ENCODE peak calls at places on chromosomes 12 and 14, in nine cellular contexts. B is HFF-Myc, V is HL-60, P is progenitor cell of endocrine pancreas, Y is A549, M is GM10248, R is BJ, E is fibroblast of mammary gland, N is lower lobe of right lung. U is an unnamed sample.
A peak's percentile ranks its signal among the peaks of the same experiment; 100 is the strongest.

GRCh38 chr14:30194769-30195168 is 267.1 kb upstream of the PRKD1 start:
- DNase-seq in E (peak; percentile 90), P (no peak), B (peak; percentile 37), V (no peak), Y (no peak), R (peak; percentile 80), M (no peak), N (no peak), U (peak; percentile 81)

GRCh38 chr14:75514673-75515630 is 7.3 kb upstream of the BATF start:
- DNase-seq in P (no peak), R (no peak), M (peak; percentile 60), V (no peak), N (peak; percentile 64), B (no peak), E (peak; percentile 24), Y (no peak), U (no peak)

GRCh38 chr12:53428741-53429140 is 5.1 kb downstream of the AMHR2 start:
- DNase-seq in P (no peak), R (no peak), N (no peak), B (no peak), V (no peak), Y (no peak), M (no peak), E (no peak), U (no peak)

GRCh38 chr12:86264451-86265328 is 8.5 kb upstream of the MGAT4C start:
- DNase-seq in R (no peak), Y (no peak), P (peak; percentile 26), B (no peak), E (no peak), N (peak; percentile 77), M (no peak), V (no peak), U (no peak)

GRCh38 chr12:89163918-89164317 is 188.4 kb downstream of the DUSP6 start:
- DNase-seq in V (no peak), B (no peak), R (no peak), E (no peak), M (no peak), N (no peak), P (no peak), Y (no peak), U (no peak)

GRCh38 chr12:58364389-58365086 is 423.2 kb downstream of the ATP23 start:
- DNase-seq in P (no peak), E (peak; percentile 99), R (peak; percentile 98), V (no peak), M (no peak), B (peak; percentile 94), N (no peak), Y (peak; percentile 25), U (peak; percentile 98)

GRCh38 chr12:132955094-132955932 is 793 bp downstream of the ZNF605 start:
- DNase-seq in Y (peak; percentile 21), P (no peak), V (peak; percentile 16), N (no peak), B (peak; percentile 14), E (peak; percentile 79), R (no peak), M (peak; percentile 52), U (peak; percentile 25)

GRCh38 chr12:69415471-69416275 is 54.5 kb upstream of the FRS2 start:
- DNase-seq in B (peak; percentile 94), N (no peak), E (peak; percentile 95), R (peak; percentile 81), V (no peak), M (peak; percentile 22), P (peak; percentile 23), Y (peak; percentile 40), U (peak; percentile 87)

GRCh38 chr14:36452850-36453249 is 67.2 kb downstream of the NKX2-1 start:
- DNase-seq in E (no peak), N (no peak), V (no peak), Y (no peak), M (no peak), P (no peak), B (no peak), R (no peak), U (no peak)

GRCh38 chr12:55957106-55957859 is 8.6 kb downstream of the PMEL start:
- DNase-seq in Y (no peak), V (no peak), M (no peak), P (no peak), E (no peak), B (no peak), R (no peak), N (no peak), U (no peak)

GRCh38 chr12:100672075-100672592 is 98.7 kb downstream of the GAS2L3 start:
- DNase-seq in E (peak; percentile 12), N (peak; percentile 50), M (peak; percentile 45), R (no peak), B (no peak), Y (peak; percentile 21), P (no peak), V (peak; percentile 6), U (no peak)
- TF ChIP-seq CTCF in E (peak; percentile 64), N (peak; percentile 52), M (peak; percentile 60), R (peak; percentile 61), B (peak; percentile 77), Y (peak; percentile 41), P (peak; percentile 46), V (peak; percentile 45), U (peak; percentile 65)

GRCh38 chr12:68111995-68112394 is 47.5 kb downstream of the IFNG start:
- DNase-seq in B (no peak), Y (no peak), R (no peak), M (no peak), P (no peak), E (no peak), V (no peak), N (no peak), U (no peak)

GRCh38 chr12:68118096-68118755 is 41.3 kb downstream of the IFNG start:
- DNase-seq in P (no peak), Y (no peak), B (no peak), V (no peak), R (no peak), M (no peak), E (no peak), N (no peak), U (no peak)

GRCh38 chr12:68109444-68110217 is 49.9 kb downstream of the IFNG start:
- DNase-seq in R (no peak), E (no peak), P (no peak), N (no peak), B (no peak), M (no peak), V (no peak), Y (no peak), U (no peak)

GRCh38 chr12:68109001-68109400 is 50.5 kb downstream of the IFNG start:
- DNase-seq in E (no peak), Y (no peak), M (no peak), B (no peak), R (no peak), P (no peak), V (no peak), N (no peak), U (no peak)

DNA sequence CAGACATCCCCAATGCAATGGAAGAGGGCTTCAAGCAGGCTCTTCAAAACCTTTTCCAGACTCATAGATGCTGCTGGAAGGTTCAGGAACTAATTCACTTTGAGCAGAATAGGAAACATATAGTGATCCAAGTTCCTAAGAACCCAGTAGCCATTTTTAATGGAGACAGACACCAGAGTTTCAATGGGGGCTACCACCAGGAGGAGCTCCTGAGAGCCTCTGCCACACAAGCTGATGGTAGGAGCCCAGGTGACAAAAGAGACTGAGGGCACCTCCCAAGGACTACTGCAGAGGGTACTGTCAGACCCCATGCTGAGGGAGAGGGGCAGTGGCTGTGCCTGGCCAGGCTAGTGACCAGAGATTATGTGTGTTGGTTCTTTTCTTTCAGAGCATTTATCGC is 45.9 kb downstream of the IFNG start:
- DNase-seq in V (no peak), N (no peak), R (no peak), P (no peak), B (no peak), E (no peak), Y (no peak), M (peak; percentile 12), U (no peak)
- TF ChIP-seq CTCF in V (no peak), N (peak; percentile 18), R (peak; percentile 18), P (peak; percentile 19), B (peak; percentile 44), E (peak; percentile 32), Y (no peak), M (peak; percentile 35), U (peak; percentile 19)

DNA sequence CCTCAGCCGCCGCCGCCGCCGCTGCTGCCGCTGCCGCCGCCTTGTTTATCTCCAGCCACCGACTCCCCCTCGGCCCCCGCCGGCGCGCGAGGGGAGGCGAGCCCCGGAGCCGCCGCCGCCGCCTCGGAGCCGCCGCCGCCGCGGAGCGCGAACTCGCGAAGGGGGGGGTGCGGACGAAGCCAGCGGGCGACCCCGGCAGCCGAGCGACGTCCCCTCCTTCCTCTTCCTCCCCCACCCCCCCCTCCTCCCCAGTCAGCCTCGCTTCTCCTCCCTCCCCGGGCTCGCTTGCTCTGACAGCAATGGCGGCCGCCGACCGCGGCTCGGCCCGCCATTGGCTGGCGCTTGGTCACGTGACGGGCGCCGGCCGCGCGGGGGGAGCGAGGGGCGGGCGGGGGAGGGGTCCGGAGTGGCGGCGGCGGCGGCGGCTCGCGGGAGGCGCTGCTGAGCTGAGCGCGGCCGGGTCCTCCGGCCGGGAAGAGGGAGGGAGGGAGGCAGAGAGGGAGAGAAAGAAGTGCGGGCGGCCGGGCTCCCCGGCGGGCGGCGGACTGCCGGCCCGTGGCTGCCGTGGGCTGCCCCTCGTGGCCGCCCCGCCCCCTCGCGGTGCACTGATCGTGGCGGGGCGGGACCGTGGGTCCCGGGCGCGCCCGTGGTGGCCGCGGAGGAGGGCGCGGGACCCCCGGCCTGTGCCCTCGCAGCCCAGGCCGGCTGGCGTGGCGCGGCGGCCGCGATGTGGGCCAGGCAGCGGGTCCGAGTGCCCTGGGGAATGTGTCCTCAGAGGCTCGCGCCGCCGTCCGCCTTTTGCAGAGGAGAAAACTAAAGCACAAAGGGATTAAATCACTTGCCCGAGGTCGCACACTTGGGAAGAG is at the start of gene MED13L:
- DNase-seq in E (peak; percentile 72), B (no peak), V (peak; percentile 76), M (peak; percentile 97), P (peak; percentile 89), N (peak; percentile 91), R (no peak), Y (peak; percentile 93), U (peak; percentile 35)
- TF ChIP-seq CTCF in E (no peak), B (no peak), V (no peak), M (peak; percentile 62), P (peak; percentile 56), N (no peak), R (no peak), Y (peak; percentile 64), U (no peak)

GRCh38 chr12:92829683-92830282 is 99.3 kb downstream of the EEA1 start:
- DNase-seq in B (no peak), R (no peak), Y (no peak), N (no peak), V (no peak), M (no peak), E (no peak), P (no peak), U (no peak)

GRCh38 chr12:92828565-92828964 is 100.5 kb downstream of the EEA1 start:
- DNase-seq in E (no peak), V (no peak), N (no peak), R (no peak), Y (no peak), M (no peak), P (no peak), B (no peak), U (no peak)

GRCh38 chr12:92827836-92828431 is 101.2 kb downstream of the EEA1 start:
- DNase-seq in E (peak; percentile 67), R (no peak), N (no peak), B (peak; percentile 27), V (no peak), Y (peak; percentile 36), M (peak; percentile 46), P (no peak), U (no peak)
- TF ChIP-seq CTCF in E (peak; percentile 87), R (peak; percentile 78), N (peak; percentile 52), B (peak; percentile 84), V (peak; percentile 72), Y (peak; percentile 87), M (peak; percentile 55), P (peak; percentile 71), U (peak; percentile 83)

U was measured in AG09309.